ENCODE peak calls at places on chromosomes 4 and X, in ten cellular contexts. K is iris pigment epithelial cell, G is Peyer's patch, B is A172, X is SK-MEL-5, W is sciatic nerve, H is HT1080, D is RWPE1, S is immature natural killer cell, Z is NCI-H524. Y is an unnamed sample.

GRCh38 chr4:86011117-86011516 is 348.7 kb downstream of the MAPK10 start:
- DNase-seq in G (no peak), B (peak), K (peak), Z (no peak), X (no peak), H (peak), W (no peak), S (no peak), D (peak), Y (no peak)

GRCh38 chr4:147863111-147863747 is 131.3 kb downstream of the ARHGAP10 start:
- DNase-seq in G (no peak), X (no peak), Z (peak), K (no peak), W (no peak), S (no peak), D (no peak), H (no peak), B (no peak), Y (no peak)

GRCh38 chrX:12741416-12741815 is 49.8 kb upstream of the PRPS2 start:
- DNase-seq in S (no peak), H (peak), X (no peak), Z (no peak), G (no peak), K (no peak), D (peak), B (no peak), W (no peak), Y (no peak)

GRCh38 chr4:6716958-6717655 is 1.1 kb downstream of the BLOC1S4 start:
- DNase-seq in G (no peak), K (no peak), D (no peak), B (no peak), S (no peak), X (no peak), Z (no peak), H (no peak), W (no peak), Y (no peak)

GRCh38 chr4:107541511-107541910 is 178.5 kb downstream of the PAPSS1 start:
- DNase-seq in X (no peak), D (no peak), B (no peak), Z (no peak), G (no peak), W (no peak), S (no peak), K (no peak), H (no peak), Y (no peak)

GRCh38 chr4:173547889-173548288 is 17.9 kb upstream of the HAND2 start:
- DNase-seq in S (no peak), X (no peak), B (no peak), D (no peak), Z (peak), W (no peak), K (no peak), H (peak), G (no peak), Y (no peak)

GRCh38 chr4:40686081-40686913 is 56.6 kb upstream of the RBM47 start:
- DNase-seq in D (no peak), B (no peak), H (no peak), G (no peak), Z (no peak), X (no peak), W (no peak), K (no peak), S (no peak), Y (no peak)

GRCh38 chrX:118523920-118524319 is 28.3 kb downstream of the DOCK11 start:
- DNase-seq in Z (no peak), S (no peak), G (no peak), X (no peak), W (no peak), B (no peak), H (no peak), D (no peak), K (no peak), Y (peak)

GRCh38 chr4:139658185-139658584 is 7.4 kb upstream of the MGST2 start:
- DNase-seq in H (no peak), K (no peak), D (no peak), X (no peak), B (no peak), G (no peak), S (no peak), W (no peak), Z (no peak), Y (no peak)

GRCh38 chr4:147714575-147715401 is 17.1 kb upstream of the ARHGAP10 start:
- DNase-seq in K (peak), X (no peak), H (peak), S (no peak), W (no peak), Z (no peak), D (peak), B (peak), G (no peak), Y (no peak)

GRCh38 chrX:129875669-129876068 is 30.3 kb upstream of the UTP14A start:
- DNase-seq in Z (peak), S (no peak), G (no peak), H (peak), W (no peak), B (peak), X (no peak), D (peak), K (peak), Y (no peak)

GRCh38 chrX:87409113-87409841 is 108.3 kb upstream of the KLHL4 start:
- DNase-seq in Z (no peak), B (peak), X (peak), H (peak), G (no peak), S (no peak), W (no peak), D (peak), K (peak), Y (no peak)

GRCh38 chr4:100838286-100838685 is 320.5 kb upstream of the EMCN start:
- DNase-seq in H (no peak), X (no peak), G (no peak), B (no peak), W (no peak), S (no peak), K (no peak), Z (peak), D (no peak), Y (no peak)

GRCh38 chrX:40056420-40056819 is 41.3 kb downstream of the BCOR start:
- DNase-seq in X (no peak), K (no peak), W (no peak), B (peak), G (no peak), S (no peak), H (no peak), Z (no peak), D (no peak), Y (no peak)

GRCh38 chr4:27886075-27886474 is 1025.4 kb downstream of the STIM2 start:
- DNase-seq in W (no peak), X (no peak), K (peak), B (no peak), D (no peak), S (no peak), Z (no peak), H (no peak), G (no peak), Y (no peak)

GRCh38 chr4:153988446-153988845 is 199.6 kb upstream of the SFRP2 start:
- DNase-seq in Z (no peak), S (no peak), H (peak), W (no peak), X (no peak), B (no peak), K (peak), D (no peak), G (no peak), Y (no peak)

GRCh38 chr4:113636438-113636818 is 125.1 kb downstream of the CAMK2D start:
- DNase-seq in Z (no peak), K (peak), W (no peak), S (peak), X (peak), B (peak), D (no peak), G (no peak), H (peak), Y (no peak)

GRCh38 chr4:168496834-168497233 is at the start of gene PALLD:
- DNase-seq in D (no peak), K (peak), B (no peak), G (no peak), Z (no peak), X (no peak), W (no peak), H (peak), S (no peak), Y (no peak)

GRCh38 chr4:3762753-3763511 is 3.3 kb upstream of the ADRA2C start:
- DNase-seq in H (no peak), Z (no peak), S (no peak), X (no peak), K (no peak), B (no peak), G (no peak), D (no peak), W (no peak), Y (no peak)

GRCh38 chr4:167101035-167101434 is 133.3 kb downstream of the SPOCK3 start:
- DNase-seq in K (no peak), S (no peak), H (no peak), B (no peak), G (no peak), W (no peak), Z (no peak), X (no peak), D (no peak), Y (no peak)

GRCh38 chr4:21948347-21949072 is at the start of gene KCNIP4:
- DNase-seq in W (no peak), S (no peak), H (peak), Z (peak), X (no peak), B (no peak), D (peak), G (peak), K (peak), Y (no peak)

GRCh38 chrX:69120476-69120875 is 44.8 kb downstream of the PJA1 start:
- DNase-seq in K (no peak), B (no peak), X (no peak), Z (peak), D (no peak), G (no peak), S (no peak), H (no peak), W (no peak), Y (no peak)

GRCh38 chr4:112550728-112551127 is 34.7 kb upstream of the NEUROG2 start:
- DNase-seq in Z (no peak), W (no peak), S (no peak), G (no peak), B (no peak), X (no peak), K (peak), D (no peak), H (no peak), Y (no peak)

GRCh38 chrX:9683350-9683749 is 82.3 kb downstream of the GPR143 start:
- DNase-seq in W (peak), G (no peak), H (no peak), S (no peak), K (no peak), Z (no peak), X (no peak), D (no peak), B (no peak), Y (no peak)

GRCh38 chr4:24657768-24658617 is 73.6 kb upstream of the DHX15 start:
- DNase-seq in K (peak), Z (no peak), B (peak), W (peak), G (no peak), S (peak), D (peak), H (peak), X (peak), Y (no peak)

GRCh38 chr4:146338512-146338911 is 124.2 kb downstream of the REELD1 start:
- DNase-seq in B (no peak), G (no peak), S (no peak), H (peak), Z (peak), K (no peak), D (no peak), W (no peak), X (peak), Y (no peak)

GRCh38 chr4:108135549-108136209 is 33.1 kb downstream of the LEF1 start:
- DNase-seq in B (no peak), Z (peak), X (no peak), H (no peak), D (peak), W (no peak), K (no peak), S (no peak), G (no peak), Y (no peak)

GRCh38 chrX:56764153-56764974 is 35.3 kb downstream of the NBDY start:
- DNase-seq in K (peak), G (peak), Z (no peak), W (peak), D (peak), X (peak), S (peak), H (peak), B (peak), Y (peak)

GRCh38 chr4:71498624-71499023 is 159.8 kb downstream of the SLC4A4 start:
- DNase-seq in G (no peak), K (no peak), S (no peak), W (no peak), B (no peak), H (no peak), D (no peak), Z (no peak), X (no peak), Y (no peak)

GRCh38 chr4:173370130-173370476 is 651 bp upstream of the SAP30 start:
- DNase-seq in H (no peak), B (peak), G (peak), X (no peak), W (peak), S (no peak), D (no peak), Z (peak), K (no peak), Y (peak)

GRCh38 chr4:38805530-38806145 is 1.0 kb upstream of the TLR1 start:
- DNase-seq in H (peak), K (peak), G (no peak), D (no peak), Z (no peak), S (peak), X (no peak), W (no peak), B (peak), Y (no peak)

GRCh38 chr4:143745874-143746273 is 45.4 kb upstream of the FREM3 start:
- DNase-seq in W (no peak), G (no peak), H (no peak), D (no peak), S (no peak), X (no peak), K (no peak), B (no peak), Z (no peak), Y (no peak)

GRCh38 chrX:101390664-101391525 is at the start of gene RPL36A:
- DNase-seq in H (peak), Z (peak), K (peak), X (peak), G (peak), B (peak), S (peak), D (peak), W (peak), Y (peak)

GRCh38 chr4:152014280-152014679 is 253.5 kb upstream of the GATB start:
- DNase-seq in S (peak), H (no peak), W (no peak), B (no peak), K (no peak), Z (no peak), D (no peak), G (no peak), X (no peak), Y (peak)

Y was measured in T-helper 1 cell.